ENCODE peak calls at places on chromosomes 1 and 21, in four cellular contexts. Y is T-helper 2 cell, G is hypothalamus, H is NCI-H1092 treated with DMSO at 0.1 percent for 48 hours. F is an unnamed sample.

GRCh38 chr1:42646056-42646455 is 12.2 kb upstream of the PPIH start:
- DNase-seq in Y (no peak), G (no peak), H (no peak), F (peak)

GRCh38 chr1:84339503-84339902 is 38.0 kb downstream of the SAMD13 start:
- DNase-seq in H (no peak), Y (no peak), G (no peak), F (no peak)

GRCh38 chr1:24425446-24425845 is 9.8 kb downstream of the NIPAL3 start:
- DNase-seq in H (no peak), Y (no peak), G (no peak), F (no peak)

GRCh38 chr1:153957744-153958110 is 685 bp downstream of the CRTC2 start:
- DNase-seq in H (no peak), Y (no peak), G (no peak), F (peak)

GRCh38 chr1:203682401-203683383 is 56.1 kb downstream of the ATP2B4 start:
- DNase-seq in G (no peak), Y (peak), H (no peak), F (peak)

GRCh38 chr21:34808569-34809204 is 139.9 kb downstream of the CLIC6 start:
- DNase-seq in Y (no peak), G (no peak), H (no peak), F (peak)

GRCh38 chr1:198726455-198726854 is 87.6 kb downstream of the PTPRC start:
- DNase-seq in G (no peak), Y (no peak), H (no peak), F (no peak)

GRCh38 chr21:30072496-30072895 is 94.1 kb downstream of the CLDN17 start:
- DNase-seq in G (no peak), Y (no peak), H (peak), F (peak)

GRCh38 chr1:192737311-192737710 is 71.5 kb upstream of the RGS2 start:
- DNase-seq in Y (no peak), H (no peak), G (no peak), F (no peak)

GRCh38 chr1:93623875-93624274 is 57.8 kb downstream of the BCAR3 start:
- DNase-seq in Y (no peak), G (no peak), H (no peak), F (no peak)

GRCh38 chr1:29690156-29690555 is 453.8 kb downstream of the PTPRU start:
- DNase-seq in Y (no peak), H (peak), G (no peak), F (no peak)

GRCh38 chr1:18556364-18556763 is 74.3 kb upstream of the PAX7 start:
- DNase-seq in G (no peak), Y (no peak), H (peak), F (no peak)

GRCh38 chr1:211320980-211321379 is 5.7 kb upstream of the TRAF5 start:
- DNase-seq in Y (no peak), G (no peak), H (no peak), F (peak)

GRCh38 chr1:84135341-84135740 is 8.7 kb upstream of the PRKACB start:
- DNase-seq in G (no peak), H (no peak), Y (no peak), F (no peak)

GRCh38 chr1:202241376-202242079 is 47.9 kb downstream of the LGR6 start:
- DNase-seq in H (no peak), Y (no peak), G (no peak), F (no peak)

GRCh38 chr1:32398401-32398800 is 4.2 kb upstream of the BSDC1 start:
- DNase-seq in H (no peak), Y (no peak), G (no peak), F (no peak)

GRCh38 chr1:29592731-29593130 is 356.4 kb downstream of the PTPRU start:
- DNase-seq in G (no peak), Y (no peak), H (no peak), F (no peak)

GRCh38 chr1:245810181-245810727 is 655.5 kb downstream of the KIF26B start:
- DNase-seq in H (no peak), G (no peak), Y (no peak), F (no peak)

GRCh38 chr1:61054636-61055035 is 27.7 kb upstream of the NFIA start:
- DNase-seq in H (no peak), Y (no peak), G (no peak), F (no peak)

GRCh38 chr1:12009318-12010001 is 9.8 kb upstream of the MIIP start:
- DNase-seq in G (no peak), Y (no peak), H (no peak), F (no peak)

GRCh38 chr1:205229916-205230700 is 2.4 kb downstream of the TMCC2 start:
- DNase-seq in G (no peak), H (no peak), Y (no peak), F (peak)

GRCh38 chr1:59230622-59231021 is 66.3 kb upstream of the FGGY start:
- DNase-seq in Y (no peak), H (no peak), G (no peak), F (no peak)

GRCh38 chr1:2788506-2789163 is 12.9 kb downstream of the TTC34 start:
- DNase-seq in G (no peak), Y (no peak), H (no peak), F (no peak)

GRCh38 chr1:27119270-27119618 is 35.7 kb downstream of the SLC9A1 start:
- DNase-seq in G (no peak), Y (no peak), H (no peak), F (peak)

GRCh38 chr1:63304410-63304809 is 18.0 kb upstream of the FOXD3 start:
- DNase-seq in H (no peak), Y (no peak), G (no peak), F (no peak)

GRCh38 chr1:24015226-24016210 is 35.4 kb upstream of the SRSF10 start:
- DNase-seq in G (no peak), H (no peak), Y (no peak), F (no peak)

GRCh38 chr1:110223581-110223980 is 13.5 kb downstream of the KCNC4 start:
- DNase-seq in H (no peak), Y (no peak), G (no peak), F (no peak)

GRCh38 chr1:202632241-202632640 is 78.0 kb downstream of the SYT2 start:
- DNase-seq in Y (no peak), G (no peak), H (no peak), F (no peak)

GRCh38 chr1:117595993-117596720 is 9.7 kb upstream of the TENT5C start:
- DNase-seq in G (no peak), H (no peak), Y (no peak), F (peak)

GRCh38 chr21:33078907-33079582 is 9.1 kb downstream of the OLIG1 start:
- DNase-seq in G (peak), H (no peak), Y (no peak), F (peak)

GRCh38 chr21:17441370-17441769 is 71.5 kb upstream of the CXADR start:
- DNase-seq in Y (no peak), G (no peak), H (peak), F (no peak)

GRCh38 chr1:201140235-201140940 is 13.4 kb upstream of the ASCL5 start:
- DNase-seq in H (peak), Y (no peak), G (no peak), F (peak)

GRCh38 chr1:183506561-183506960 is 34.3 kb downstream of the SMG7 start:
- DNase-seq in H (no peak), Y (no peak), G (no peak), F (no peak)